ENCODE peak calls at places on chromosomes 4 and X, in five cellular contexts. A, I, Z, H and X are unnamed samples.

GRCh38 chr4:144582975-144583374 is 63.0 kb upstream of the HHIP start:
- DNase-seq in A (no peak), I (no peak), Z (no peak), H (no peak), X (no peak)

GRCh38 chr4:146477054-146477453 is 44.7 kb downstream of the SLC10A7 start:
- DNase-seq in A (no peak), I (peak), Z (no peak), H (no peak), X (no peak)

GRCh38 chr4:18366762-18367358 is 345.3 kb upstream of the LCORL start:
- DNase-seq in A (peak), I (peak), Z (peak), H (peak), X (peak)

GRCh38 chr4:47662975-47663374 is 174.9 kb downstream of the CORIN start:
- DNase-seq in A (peak), I (no peak), Z (peak), H (no peak), X (no peak)

GRCh38 chr4:152257601-152258066 is 278.3 kb downstream of the FBXW7 start:
- DNase-seq in A (no peak), I (peak), Z (no peak), H (no peak), X (no peak)

GRCh38 chrX:9845574-9845948 is 59.3 kb downstream of the SHROOM2 start:
- DNase-seq in A (no peak), I (peak), Z (no peak), H (no peak), X (no peak)

GRCh38 chrX:18377802-18378201 is 23.3 kb upstream of the SCML2 start:
- DNase-seq in A (peak), I (peak), Z (peak), H (peak), X (peak)

GRCh38 chr4:67393699-67394281 is 151.5 kb downstream of the CENPC start:
- DNase-seq in A (peak), I (peak), Z (peak), H (no peak), X (no peak)

GRCh38 chr4:2510351-2511259 is 25.8 kb upstream of the FAM193A start:
- DNase-seq in A (no peak), I (no peak), Z (no peak), H (no peak), X (no peak)

GRCh38 chr4:102352774-102353173 is 7.5 kb upstream of the SLC39A8 start:
- DNase-seq in A (no peak), I (no peak), Z (no peak), H (no peak), X (no peak)

GRCh38 chr4:112181358-112182000 is 36.2 kb downstream of the FAM241A start:
- DNase-seq in A (no peak), I (no peak), Z (no peak), H (no peak), X (no peak)

GRCh38 chr4:184472540-184473264 is 1.6 kb downstream of the IRF2 start:
- DNase-seq in A (peak), I (peak), Z (peak), H (peak), X (peak)